ENCODE peak calls at places on chromosomes 5 and 9, in six cellular contexts. B is effector memory CD4-positive, alpha-beta T cell; S is cardiac muscle cell; K is psoas muscle; T is upper lobe of left lung; R is IMR-90. M is an unnamed sample. For H3K4me1, the result is how much of the 10 kb centered on the place peaks cover.

GRCh38 chr9:111483419-111483861 is 743 bp downstream of the ECPAS start:
- DNase-seq in S (no peak), B (peak), K (no peak), R (no peak), T (no peak), M (no peak)

GRCh38 chr5:152246401-152246800 is 158.7 kb downstream of the NMUR2 start:
- DNase-seq in S (peak), R (peak), T (no peak), B (no peak), K (no peak), M (no peak)

GRCh38 chr5:133706732-133707430 is 94.5 kb upstream of the FSTL4 start:
- DNase-seq in K (no peak), T (no peak), B (no peak), R (no peak), S (no peak), M (no peak)

GRCh38 chr9:79013715-79014610 is 557.8 kb upstream of the TLE4 start:
- DNase-seq in B (no peak), K (no peak), S (peak), T (no peak), R (peak), M (no peak)

GRCh38 chr5:180639287-180639686 is 10.1 kb downstream of the FLT4 start:
- DNase-seq in T (no peak), S (no peak), K (no peak), B (no peak), R (no peak), M (no peak)

GRCh38 chr5:177295929-177296328 is 7.6 kb downstream of the RAB24 start:
- DNase-seq in B (no peak), S (no peak), T (no peak), R (no peak), K (no peak), M (no peak)

GRCh38 chr5:76319673-76320072 is 83.4 kb upstream of the IQGAP2 start:
- DNase-seq in K (no peak), S (no peak), B (no peak), T (no peak), R (no peak), M (no peak)

GRCh38 chr5:73417307-73418035 is 31.1 kb downstream of the FOXD1 start:
- DNase-seq in S (no peak), R (peak), T (no peak), B (no peak), K (no peak), M (no peak)

GRCh38 chr5:86112249-86112648 is 505.5 kb upstream of the COX7C start:
- DNase-seq in S (no peak), B (no peak), T (no peak), K (no peak), R (no peak), M (no peak)

GRCh38 chr9:38689678-38690077 is 30.3 kb downstream of the FAM240B start:
- DNase-seq in R (peak), T (no peak), S (peak), K (no peak), B (no peak), M (no peak)

GRCh38 chr5:87268126-87268969 is 665 bp downstream of the RASA1 start:
- DNase-seq in R (peak), K (peak), T (peak), S (peak), B (peak), M (no peak)

GRCh38 chr5:55492449-55492848 is 42.3 kb downstream of the PLPP1 start:
- DNase-seq in T (no peak), K (no peak), R (no peak), B (no peak), S (no peak), M (no peak)

GRCh38 chr9:32385135-32385884 is 867 bp downstream of the ACO1 start:
- DNase-seq in S (peak), K (no peak), R (peak), B (no peak), T (no peak), M (no peak)

GRCh38 chr9:116234091-116234490 is 80.5 kb downstream of the PAPPA start:
- DNase-seq in T (no peak), K (no peak), B (no peak), R (peak), S (peak), M (no peak)

GRCh38 chr5:34535944-34536628 is 120.0 kb upstream of the RAI14 start:
- DNase-seq in S (no peak), R (peak), B (no peak), K (no peak), T (no peak), M (no peak)
- H3K4me1 ChIP-seq in S (under half), R (under half), B (under half), K (under half), T (under half), M (under half)

GRCh38 chr9:74735761-74736160 is 152.0 kb downstream of the TRPM6 start:
- DNase-seq in B (no peak), S (no peak), T (no peak), R (no peak), K (no peak), M (no peak)
- H3K27ac ChIP-seq in B (no peak), S (no peak), T (no peak), R (no peak), K (no peak), M (no peak)

DNA sequence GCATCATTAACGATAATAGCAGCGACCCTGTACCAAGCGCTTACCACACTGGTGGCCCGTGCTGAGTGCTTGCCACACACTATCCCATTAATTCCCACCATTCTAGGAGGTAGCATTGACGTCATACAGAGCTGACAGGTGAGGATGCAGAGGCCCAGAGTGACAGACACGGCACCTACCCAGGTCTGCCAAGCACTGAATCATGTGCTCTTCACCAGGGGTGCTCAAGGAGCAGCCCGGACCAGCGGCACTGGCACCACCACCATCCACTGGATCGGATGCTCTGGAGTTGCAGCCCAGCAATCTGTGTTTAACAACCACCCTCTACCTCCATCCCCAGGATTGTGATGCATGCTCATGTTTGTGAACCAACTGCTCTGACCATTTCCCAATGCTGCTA is 3.4 kb downstream of the TNIP1 start:
- DNase-seq in K (peak), S (no peak), R (no peak), B (no peak), T (no peak), M (no peak)
- H3K4me1 ChIP-seq in K (half or more), S (under half), R (under half), B (half or more), T (half or more), M (under half)

DNA sequence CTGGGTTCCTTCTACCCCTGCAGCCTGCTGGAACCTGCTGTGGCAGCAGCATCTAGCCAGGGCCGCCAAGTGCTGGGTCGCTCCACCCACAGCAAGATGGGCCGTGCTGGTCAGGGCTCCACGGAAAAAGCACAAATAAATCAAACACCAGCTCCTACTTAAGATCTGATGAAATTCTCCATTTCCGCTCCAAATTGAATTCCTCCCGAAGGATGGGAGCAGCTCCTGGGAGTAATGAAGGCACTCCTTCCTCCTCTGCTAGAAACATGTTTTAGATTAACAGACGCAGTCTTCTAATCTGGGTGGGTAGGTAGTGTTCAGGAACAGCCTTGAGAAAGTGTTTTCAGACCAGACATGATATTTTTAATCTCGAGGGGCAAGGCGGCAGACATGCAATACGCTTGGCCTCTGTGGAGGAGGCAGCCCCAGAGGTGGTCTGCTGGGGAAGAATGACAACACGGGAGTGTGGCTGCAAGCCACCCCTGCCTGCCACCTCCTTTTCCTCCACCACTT is 194.0 kb downstream of the AOPEP start:
- DNase-seq in K (peak), B (no peak), T (peak), S (peak), R (peak), M (peak)
- H3K27ac ChIP-seq in K (peak), B (no peak), T (peak), S (peak), R (peak), M (peak)

GRCh38 chr5:131514316-131515275 is 120.4 kb downstream of the RAPGEF6 start:
- DNase-seq in S (no peak), B (peak), T (no peak), R (peak), K (no peak), M (no peak)
- H3K4me1 ChIP-seq in S (under half), B (under half), T (under half), R (under half), K (under half), M (under half)